ENCODE peak calls at places on chromosomes 2 and 18, in four cellular contexts. R is T-helper 1 cell, N is foreskin fibroblast, U is dorsolateral prefrontal cortex. C is an unnamed sample.

GRCh38 chr2:207352978-207353377 is 176.8 kb upstream of the CREB1 start:
- DNase-seq in U (peak; percentile 46), N (no peak), R (no peak), C (peak; percentile 3)

GRCh38 chr2:121803503-121803902 is 48.1 kb downstream of the TSN start:
- DNase-seq in R (no peak), U (no peak), N (no peak), C (no peak)

GRCh38 chr2:236935656-236936445 is 149.8 kb upstream of the COPS8 start:
- DNase-seq in U (no peak), N (no peak), R (no peak), C (no peak)

GRCh38 chr2:108215794-108216211 is 24.0 kb upstream of the SULT1C3 start:
- DNase-seq in R (no peak), N (no peak), U (no peak), C (no peak)

GRCh38 chr18:49161627-49162026 is 210.9 kb upstream of the SMAD7 start:
- DNase-seq in N (no peak), U (no peak), R (no peak), C (no peak)

GRCh38 chr18:75201936-75202335 is 7.0 kb downstream of the PTGR3 start:
- DNase-seq in U (no peak), R (no peak), N (no peak), C (no peak)

GRCh38 chr18:38427736-38428135 is 862.1 kb upstream of the CELF4 start:
- DNase-seq in U (no peak), N (no peak), R (no peak), C (no peak)

GRCh38 chr2:134623796-134624195 is 95.0 kb downstream of the TMEM163 start:
- DNase-seq in N (no peak), R (no peak), U (no peak), C (no peak)

GRCh38 chr2:150168596-150168995 is 318.9 kb downstream of the RND3 start:
- DNase-seq in R (no peak), U (no peak), N (no peak), C (no peak)

GRCh38 chr2:217822296-217823252 is 180.2 kb downstream of the TNS1 start:
- DNase-seq in N (no peak), R (no peak), U (no peak), C (no peak)

GRCh38 chr2:120630031-120630701 is 105.5 kb upstream of the GLI2 start:
- DNase-seq in N (no peak), U (no peak), R (no peak), C (no peak)

GRCh38 chr2:96408631-96409542 is 73.3 kb downstream of the NCAPH start:
- DNase-seq in N (no peak), R (no peak), U (peak; percentile 78), C (no peak)

GRCh38 chr18:67410671-67411070 is 105.8 kb downstream of the DSEL start:
- DNase-seq in U (no peak), N (peak; percentile 31), R (no peak), C (no peak)

GRCh38 chr2:112154246-112155110 is 16.3 kb downstream of the FBLN7 start:
- DNase-seq in N (no peak), U (no peak), R (no peak), C (peak; percentile 55)

GRCh38 chr18:35376742-35377695 is at the start of gene ZNF396:
- DNase-seq in U (peak; percentile 68), R (peak; percentile 27), N (peak; percentile 40), C (peak; percentile 63)

GRCh38 chr2:148888003-148888501 is 13.0 kb downstream of the KIF5C start:
- DNase-seq in N (no peak), U (no peak), R (no peak), C (peak; percentile 51)

GRCh38 chr2:201857326-201857725 is 51.0 kb downstream of the CDK15 start:
- DNase-seq in R (no peak), U (no peak), N (no peak), C (no peak)

GRCh38 chr2:9370746-9371145 is 52.6 kb downstream of the ITGB1BP1 start:
- DNase-seq in R (no peak), U (no peak), N (no peak), C (no peak)

GRCh38 chr2:100292022-100292580 is 30.2 kb downstream of the LONRF2 start:
- DNase-seq in N (peak; percentile 33), U (no peak), R (no peak), C (no peak)

GRCh38 chr2:229344151-229344551 is 73.1 kb upstream of the PID1 start:
- DNase-seq in U (no peak), N (peak; percentile 88), R (no peak), C (no peak)

GRCh38 chr2:102262218-102263129 is 48.9 kb upstream of the IL1RL1 start:
- DNase-seq in R (no peak), N (peak; percentile 42), U (no peak), C (no peak)

GRCh38 chr2:165698621-165698946 is 95.5 kb downstream of the GALNT3 start:
- DNase-seq in U (peak; percentile 51), R (no peak), N (peak; percentile 34), C (no peak)

GRCh38 chr2:36965751-36966369 is 476 bp downstream of the STRN start:
- DNase-seq in R (no peak), N (no peak), U (no peak), C (no peak)

GRCh38 chr18:9017170-9017899 is 85.2 kb upstream of the NDUFV2 start:
- DNase-seq in N (peak; percentile 96), R (no peak), U (peak; percentile 69), C (peak; percentile 59)

GRCh38 chr18:69980509-69980908 is 32.8 kb upstream of the CD226 start:
- DNase-seq in N (no peak), U (no peak), R (no peak), C (no peak)